ENCODE peak calls at places on chromosome 1, in seven cellular contexts. One of them, this sample, is unnamed.

GRCh38 chr1:46757256-46757955 is 38.5 kb upstream of the EFCAB14 start:
- DNase-seq in ELF-1: peak
- DNase-seq in foreskin fibroblast: no peak
- DNase-seq in left cardiac atrium: no peak
- DNase-seq in GDM1: no peak
- DNase-seq in small intestine: peak
- DNase-seq in T-helper 17 cell: no peak
- DNase-seq in this sample: peak

GRCh38 chr1:7517611-7518330 is 253.3 kb upstream of the VAMP3 start:
- DNase-seq in small intestine: no peak
- DNase-seq in T-helper 17 cell: no peak
- DNase-seq in ELF-1: no peak
- DNase-seq in GDM1: no peak
- DNase-seq in left cardiac atrium: no peak
- DNase-seq in foreskin fibroblast: no peak
- DNase-seq in this sample: no peak

GRCh38 chr1:94234615-94235014 is 2.8 kb downstream of the ARHGAP29 start:
- DNase-seq in T-helper 17 cell: no peak
- DNase-seq in left cardiac atrium: no peak
- DNase-seq in foreskin fibroblast: no peak
- DNase-seq in small intestine: no peak
- DNase-seq in ELF-1: no peak
- DNase-seq in GDM1: no peak
- DNase-seq in this sample: no peak

GRCh38 chr1:173871500-173871899 is 3.3 kb downstream of the ZBTB37 start:
- DNase-seq in left cardiac atrium: no peak
- DNase-seq in foreskin fibroblast: no peak
- DNase-seq in GDM1: no peak
- DNase-seq in T-helper 17 cell: no peak
- DNase-seq in ELF-1: no peak
- DNase-seq in small intestine: no peak
- DNase-seq in this sample: no peak

GRCh38 chr1:3633344-3634058 is 8.7 kb downstream of the TPRG1L start:
- DNase-seq in GDM1: no peak
- DNase-seq in small intestine: no peak
- DNase-seq in foreskin fibroblast: no peak
- DNase-seq in left cardiac atrium: no peak
- DNase-seq in T-helper 17 cell: no peak
- DNase-seq in ELF-1: no peak
- DNase-seq in this sample: no peak

GRCh38 chr1:39690225-39690624 is 1.0 kb downstream of the HPCAL4 start:
- DNase-seq in small intestine: no peak
- DNase-seq in ELF-1: no peak
- DNase-seq in T-helper 17 cell: no peak
- DNase-seq in foreskin fibroblast: no peak
- DNase-seq in GDM1: no peak
- DNase-seq in left cardiac atrium: no peak
- DNase-seq in this sample: no peak

GRCh38 chr1:81186271-81186670 is 614.5 kb upstream of the ADGRL2 start:
- DNase-seq in left cardiac atrium: no peak
- DNase-seq in small intestine: no peak
- DNase-seq in ELF-1: peak
- DNase-seq in GDM1: no peak
- DNase-seq in T-helper 17 cell: no peak
- DNase-seq in foreskin fibroblast: peak
- DNase-seq in this sample: peak

GRCh38 chr1:86703696-86704455 is 500 bp upstream of the SH3GLB1 start:
- DNase-seq in small intestine: peak
- DNase-seq in GDM1: peak
- DNase-seq in foreskin fibroblast: no peak
- DNase-seq in ELF-1: no peak
- DNase-seq in left cardiac atrium: no peak
- DNase-seq in T-helper 17 cell: no peak
- DNase-seq in this sample: peak

This sample was measured in neural progenitor cell.